ENCODE peak calls at places on chromosome 10, in seven cellular contexts. V, E, N, M, P, Z and J are unnamed samples.

GRCh38 chr10:86192686-86193085 is 173.9 kb downstream of the GRID1 start:
- DNase-seq in M (no peak), N (no peak), Z (no peak), E (no peak), V (no peak), P (no peak), J (no peak)

GRCh38 chr10:72932259-72933015 is 22.2 kb downstream of the PLA2G12B start:
- DNase-seq in Z (no peak), N (no peak), E (no peak), P (no peak), M (no peak), V (no peak), J (peak)

GRCh38 chr10:107442035-107442505 is 277.6 kb upstream of the SORCS1 start:
- DNase-seq in E (no peak), N (peak), M (no peak), P (no peak), V (no peak), Z (no peak), J (peak)

GRCh38 chr10:48416584-48417232 is 110.2 kb downstream of the MAPK8 start:
- DNase-seq in Z (no peak), V (no peak), M (no peak), N (no peak), P (no peak), E (no peak), J (peak)

GRCh38 chr10:84298077-84298476 is 30.3 kb upstream of the CCSER2 start:
- DNase-seq in P (no peak), E (no peak), N (no peak), M (peak), V (no peak), Z (no peak), J (no peak)

GRCh38 chr10:65273063-65273462 is 1652.8 kb upstream of the LRRTM3 start:
- DNase-seq in M (peak), V (no peak), E (no peak), Z (no peak), P (peak), N (no peak), J (no peak)

GRCh38 chr10:107561136-107561650 is 396.7 kb upstream of the SORCS1 start:
- DNase-seq in E (no peak), Z (no peak), M (no peak), V (no peak), P (no peak), N (no peak), J (peak)

GRCh38 chr10:114470956-114471905 is 66.9 kb upstream of the AFAP1L2 start:
- DNase-seq in N (peak), E (peak), V (peak), Z (peak), P (peak), M (peak), J (peak)

GRCh38 chr10:80468806-80469421 is 14.8 kb downstream of the TSPAN14 start:
- DNase-seq in N (no peak), E (no peak), M (no peak), V (no peak), P (no peak), Z (no peak), J (no peak)

GRCh38 chr10:19730071-19730470 is 86.2 kb upstream of the PLXDC2 start:
- DNase-seq in N (peak), V (no peak), M (no peak), Z (no peak), P (no peak), E (no peak), J (peak)

GRCh38 chr10:110273474-110273873 is 31.2 kb downstream of the SMNDC1 start:
- DNase-seq in Z (no peak), N (peak), E (peak), M (no peak), V (no peak), P (no peak), J (peak)

GRCh38 chr10:15168296-15168780 is at the start of gene NMT2:
- DNase-seq in P (peak), N (peak), Z (peak), E (no peak), V (peak), M (peak), J (no peak)

GRCh38 chr10:29372920-29373319 is 84.0 kb downstream of the LYZL1 start:
- DNase-seq in E (no peak), P (no peak), V (no peak), N (no peak), M (no peak), Z (no peak), J (no peak)

GRCh38 chr10:29375888-29376287 is 87.0 kb downstream of the LYZL1 start:
- DNase-seq in M (no peak), E (no peak), V (no peak), P (no peak), Z (no peak), N (no peak), J (no peak)

GRCh38 chr10:29370092-29370611 is 81.3 kb downstream of the LYZL1 start:
- DNase-seq in P (no peak), N (no peak), Z (no peak), E (no peak), M (no peak), V (no peak), J (peak)

GRCh38 chr10:29374162-29374561 is 85.3 kb downstream of the LYZL1 start:
- DNase-seq in E (no peak), P (no peak), M (no peak), N (no peak), Z (no peak), V (no peak), J (no peak)

DNA sequence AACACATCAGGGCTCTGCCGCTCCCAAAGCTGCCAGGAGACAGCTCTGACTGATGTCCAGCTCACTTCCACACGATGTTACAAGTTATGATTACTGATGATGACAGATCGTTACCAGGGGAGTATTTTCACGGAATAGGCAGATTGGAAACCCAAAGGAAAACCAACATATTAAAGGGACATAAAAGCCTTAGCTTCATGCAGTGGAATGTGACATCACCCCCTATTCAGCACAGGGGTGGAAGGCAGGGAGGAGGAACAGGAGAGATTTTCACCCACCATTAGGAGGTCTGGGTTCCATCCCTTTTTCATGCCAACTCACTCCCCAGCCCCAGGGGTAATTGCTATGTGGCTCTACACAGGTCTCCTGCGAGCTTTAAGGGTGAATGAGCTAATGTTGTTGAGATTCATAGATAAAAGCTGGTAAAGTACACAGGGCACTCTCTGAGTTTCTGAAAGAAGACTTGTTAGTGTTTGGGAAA is 81.8 kb downstream of the LYZL1 start:
- DNase-seq in Z (no peak), V (no peak), P (no peak), N (peak), E (no peak), M (no peak), J (peak)
- H3K4me2 ChIP-seq in Z (no peak), V (no peak), P (no peak), N (peak), E (peak), M (no peak), J (peak)

GRCh38 chr10:51389415-51390342 is 309.7 kb downstream of the CSTF2T start:
- DNase-seq in P (peak), E (peak), N (peak), V (peak), Z (peak), M (peak), J (peak)

DNA sequence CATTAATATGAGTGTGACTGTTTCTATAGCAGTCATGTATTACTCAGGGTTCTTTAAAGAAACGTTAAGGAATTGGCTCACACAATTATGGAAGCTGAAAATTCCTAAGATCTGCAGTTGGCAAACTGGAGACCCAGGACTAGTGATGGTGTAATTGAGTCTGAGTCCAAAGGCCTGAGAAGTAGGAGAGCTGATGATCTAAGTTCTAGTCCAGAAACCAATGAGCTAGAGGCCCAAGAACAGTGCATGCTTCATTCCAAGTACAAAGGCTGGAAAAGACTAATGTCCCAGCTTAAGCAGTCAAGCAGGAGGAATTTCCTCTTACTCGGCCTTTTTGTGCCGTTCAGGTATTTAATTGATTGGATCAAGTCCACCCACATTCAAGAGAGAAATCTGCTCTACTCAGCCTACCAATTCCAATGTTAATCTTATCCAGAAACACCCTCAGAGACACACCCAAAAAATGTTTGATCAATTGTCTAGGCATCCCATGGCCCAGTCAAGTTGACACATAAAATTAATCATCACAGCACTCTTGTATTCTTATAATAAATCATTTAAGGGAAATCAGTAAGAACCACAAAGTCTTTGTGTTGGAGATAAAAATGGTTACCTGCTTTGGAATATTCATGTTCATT is 312.1 kb downstream of the PRKG1 start:
- DNase-seq in Z (no peak), P (peak), M (no peak), V (no peak), N (peak), E (no peak), J (peak)
- TF ChIP-seq EZH2phosphoT487 in Z (no peak), P (peak), M (no peak), V (no peak), N (no peak), E (no peak), J (no peak)

DNA sequence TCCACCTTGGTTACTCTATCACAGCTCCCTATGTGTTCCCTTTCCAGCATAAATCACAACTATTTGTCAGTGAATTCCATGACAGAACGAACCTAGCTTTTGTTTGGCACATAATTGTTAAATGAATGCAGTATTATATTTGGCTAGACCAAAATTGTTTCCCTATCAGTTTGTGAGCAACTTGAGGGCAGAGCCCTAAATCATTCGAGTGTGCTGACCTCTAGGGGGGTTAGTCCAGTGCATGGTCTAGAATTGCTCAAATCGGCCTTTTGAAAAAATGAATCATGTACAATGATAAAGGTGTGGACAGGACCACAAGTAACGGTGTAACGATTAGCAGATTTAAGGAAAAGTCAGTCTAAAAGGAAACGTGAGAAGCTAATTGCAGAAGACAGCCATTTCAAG is 475 bp upstream of the NRBF2 start:
- DNase-seq in N (no peak), V (no peak), E (no peak), P (no peak), M (no peak), Z (no peak), J (no peak)
- H3K4me3 ChIP-seq in N (peak), V (peak), E (peak), P (peak), M (no peak), Z (no peak), J (peak)

GRCh38 chr10:132039371-132039770 is 26.4 kb upstream of the JAKMIP3 start:
- DNase-seq in M (no peak), N (no peak), V (no peak), P (no peak), E (no peak), Z (no peak), J (no peak)

GRCh38 chr10:132035476-132035875 is 30.3 kb upstream of the JAKMIP3 start:
- DNase-seq in E (no peak), V (no peak), N (no peak), M (peak), Z (no peak), P (no peak), J (no peak)

GRCh38 chr10:132037676-132037975 is 28.1 kb upstream of the JAKMIP3 start:
- DNase-seq in P (peak), M (peak), N (no peak), E (no peak), V (no peak), Z (no peak), J (no peak)

GRCh38 chr10:132036153-132036886 is 29.4 kb upstream of the JAKMIP3 start:
- DNase-seq in V (no peak), E (peak), P (peak), Z (no peak), N (no peak), M (peak), J (peak)

GRCh38 chr10:132036887-132037675 is 28.7 kb upstream of the JAKMIP3 start:
- DNase-seq in M (peak), P (peak), V (no peak), E (no peak), N (no peak), Z (no peak), J (no peak)
- H3K4me2 ChIP-seq in M (peak), P (peak), V (no peak), E (peak), N (peak), Z (no peak), J (peak)

GRCh38 chr10:118967160-118967559 is 62.4 kb upstream of the NANOS1 start:
- DNase-seq in Z (no peak), E (no peak), V (no peak), P (no peak), M (no peak), N (no peak), J (no peak)

GRCh38 chr10:118965096-118965495 is 64.4 kb upstream of the NANOS1 start:
- DNase-seq in N (no peak), V (no peak), E (no peak), Z (no peak), P (no peak), M (no peak), J (no peak)

GRCh38 chr10:118965636-118966035 is 63.9 kb upstream of the NANOS1 start:
- DNase-seq in P (peak), Z (no peak), V (no peak), N (no peak), M (no peak), E (peak), J (no peak)

GRCh38 chr10:118968071-118968470 is 61.4 kb upstream of the NANOS1 start:
- DNase-seq in Z (no peak), P (no peak), V (no peak), E (no peak), M (no peak), N (no peak), J (no peak)

DNA sequence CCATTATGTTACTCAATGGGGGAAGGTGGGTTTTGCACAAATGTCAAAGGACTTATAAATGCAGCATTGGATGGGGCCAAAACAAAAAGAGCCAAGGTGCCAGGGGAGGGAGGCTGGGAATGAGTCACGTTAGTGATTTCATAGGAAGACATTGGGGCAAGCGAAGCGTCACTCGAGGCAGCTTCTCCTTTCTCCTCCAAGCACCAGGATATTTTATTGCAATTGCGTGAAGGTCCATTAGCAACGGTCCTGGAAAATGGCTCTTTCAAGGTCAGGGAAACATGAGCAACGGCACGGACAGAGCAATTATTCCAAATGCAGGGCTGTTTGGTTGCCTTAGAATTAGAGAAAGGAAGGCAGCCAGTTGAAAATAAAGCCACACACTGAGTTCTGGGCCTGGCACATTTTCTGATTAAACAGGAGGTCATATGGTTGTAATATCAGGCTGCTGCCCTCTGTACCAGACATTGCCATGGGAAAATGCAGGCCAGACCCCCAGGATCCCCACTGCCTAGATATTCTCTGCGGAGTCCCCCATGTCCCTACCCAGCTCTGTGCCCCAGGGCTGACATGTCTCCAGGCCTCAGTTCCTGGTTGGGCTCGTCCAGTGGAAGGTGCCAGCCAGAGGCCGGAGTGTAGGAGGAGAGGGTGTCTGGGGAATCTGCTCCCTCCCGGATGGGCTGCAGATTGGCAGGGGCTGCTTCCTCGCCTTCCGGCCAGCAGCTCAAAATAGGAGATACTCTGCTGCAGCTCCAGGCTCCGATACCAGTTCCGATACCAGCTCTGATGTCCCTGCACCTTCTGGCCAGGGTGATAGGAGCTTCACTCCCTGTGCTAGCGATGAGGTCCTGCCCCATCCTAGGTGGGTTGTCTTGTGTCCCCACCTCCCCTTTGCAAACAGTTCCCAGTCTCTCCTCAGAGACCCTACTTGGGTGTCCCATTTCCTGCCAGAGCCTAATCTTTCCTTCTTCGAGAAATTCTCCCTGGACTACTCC is 63.1 kb upstream of the NANOS1 start:
- DNase-seq in V (no peak), P (no peak), Z (no peak), N (no peak), E (no peak), M (no peak), J (peak)
- TF ChIP-seq EZH2phosphoT487 in V (no peak), P (no peak), Z (no peak), N (no peak), E (no peak), M (no peak), J (no peak)

GRCh38 chr10:26776258-26776657 is 78.8 kb downstream of the PDSS1 start:
- DNase-seq in Z (no peak), E (no peak), P (no peak), M (no peak), N (peak), V (no peak), J (no peak)
- H3K4me3 ChIP-seq in Z (no peak), E (no peak), P (no peak), M (no peak), N (no peak), V (no peak), J (no peak)

GRCh38 chr10:101028446-101029244 is 2.3 kb downstream of the PDZD7 start:
- DNase-seq in P (no peak), V (no peak), E (no peak), N (no peak), Z (no peak), M (no peak), J (peak)
- H3K4me2 ChIP-seq in P (no peak), V (no peak), E (no peak), N (no peak), Z (peak), M (no peak), J (no peak)

GRCh38 chr10:31757831-31758230 is 170.8 kb downstream of the ARHGAP12 start:
- DNase-seq in P (peak), Z (no peak), V (no peak), N (no peak), M (no peak), E (no peak), J (peak)
- TF ChIP-seq EZH2phosphoT487 in P (no peak), Z (no peak), V (no peak), N (no peak), M (no peak), E (no peak), J (no peak)

GRCh38 chr10:93711891-93712290 is 9.5 kb upstream of the FRA10AC1 start:
- DNase-seq in N (no peak), M (no peak), Z (no peak), E (no peak), P (no peak), V (no peak), J (peak)
- H3K4me3 ChIP-seq in N (no peak), M (no peak), Z (no peak), E (no peak), P (no peak), V (no peak), J (no peak)